ENCODE peak calls at places on chromosomes 5 and 9, in seven cellular contexts. R is stimulated activated CD4-positive, alpha-beta T cell treated with anti-CD3 and anti-CD28 coated beads, Interleukin-12 subunit alpha, Interleukin-12 subunit beta, amount 100 ng/mL, for 24 hours; V is pancreas; N is T-helper 1 cell; F is aorta; D is hypothalamus; T is NCI-H774. U is an unnamed sample.

GRCh38 chr9:19922476-19923118 is 133.8 kb upstream of the SLC24A2 start:
- DNase-seq in R (no peak), V (no peak), N (no peak), F (no peak), D (peak), T (peak), U (no peak)

GRCh38 chr9:108816037-108816436 is 39.7 kb downstream of the ACTL7B start:
- DNase-seq in R (no peak), V (no peak), N (no peak), F (no peak), D (no peak), T (no peak), U (no peak)

GRCh38 chr5:67724412-67725135 is 491.0 kb upstream of the PIK3R1 start:
- DNase-seq in R (no peak), V (no peak), N (no peak), F (no peak), D (no peak), T (no peak), U (no peak)

GRCh38 chr9:93669958-93670207 is 93.5 kb downstream of the PHF2 start:
- DNase-seq in R (no peak), V (no peak), N (no peak), F (no peak), D (no peak), T (no peak), U (no peak)

GRCh38 chr9:70110194-70111041 is 66.8 kb downstream of the MAMDC2 start:
- DNase-seq in R (no peak), V (no peak), N (no peak), F (no peak), D (no peak), T (peak), U (no peak)

GRCh38 chr5:148147415-148147814 is 20.9 kb upstream of the SPINK14 start:
- DNase-seq in R (no peak), V (no peak), N (no peak), F (no peak), D (no peak), T (peak), U (no peak)

GRCh38 chr9:120857902-120858301 is 15.2 kb upstream of the PSMD5 start:
- DNase-seq in R (no peak), V (no peak), N (no peak), F (no peak), D (no peak), T (no peak), U (no peak)

GRCh38 chr5:150059623-150060022 is 26.7 kb downstream of the CSF1R start:
- DNase-seq in R (no peak), V (no peak), N (no peak), F (no peak), D (no peak), T (no peak), U (no peak)

GRCh38 chr5:54442271-54442670 is 13.2 kb upstream of the HSPB3 start:
- DNase-seq in R (no peak), V (no peak), N (no peak), F (no peak), D (no peak), T (no peak), U (no peak)

U was measured in neural crest cell.